ENCODE peak calls at places on chromosomes 2 and 18, in six cellular contexts. V is stimulated activated naive CD4-positive, alpha-beta T cell treated with Interleukin-2 at 50 U/mL for 16 hours; S is GM03348; U is NCI-H774; I is renal cortical epithelial cell; Q is stimulated activated CD4-positive, alpha-beta T cell treated with anti-CD3 and anti-CD28 coated beads, Interleukin-12 subunit alpha, Interleukin-12 subunit beta, amount 100 ng/mL, for 4 hours. R is an unnamed sample.

GRCh38 chr2:113672297-113672696 is 45.2 kb downstream of the RABL2A start:
- DNase-seq in V (no peak), U (no peak), I (no peak), Q (no peak), S (no peak), R (no peak)

GRCh38 chr2:148586528-148587128 is 57.9 kb upstream of the EPC2 start:
- DNase-seq in S (no peak), U (no peak), I (peak), Q (no peak), V (no peak), R (no peak)

GRCh38 chr2:78992807-78993517 is 32.5 kb upstream of the REG3G start:
- DNase-seq in S (no peak), V (no peak), Q (no peak), I (no peak), U (no peak), R (no peak)

GRCh38 chr18:58671941-58672565 is 788 bp downstream of the MALT1 start:
- DNase-seq in S (peak), I (peak), V (no peak), U (no peak), Q (no peak), R (no peak)

GRCh38 chr2:60796573-60797509 is 40.8 kb downstream of the PAPOLG start:
- DNase-seq in U (no peak), S (no peak), I (no peak), V (no peak), Q (no peak), R (no peak)

GRCh38 chr18:79496237-79496977 is 100.7 kb downstream of the NFATC1 start:
- DNase-seq in Q (no peak), U (no peak), V (no peak), S (no peak), I (no peak), R (peak)

GRCh38 chr2:65017335-65017734 is 28.1 kb downstream of the SLC1A4 start:
- DNase-seq in U (no peak), I (no peak), V (no peak), Q (no peak), S (no peak), R (no peak)

GRCh38 chr18:11962586-11962985 is 18.7 kb upstream of the IMPA2 start:
- DNase-seq in I (no peak), S (no peak), U (no peak), V (no peak), Q (no peak), R (no peak)

GRCh38 chr2:28408764-28409599 is 16.3 kb downstream of the FOSL2 start:
- DNase-seq in I (peak), Q (peak), V (peak), U (no peak), S (no peak), R (peak)

GRCh38 chr2:121736140-121736461 is 574 bp downstream of the NIFK start:
- DNase-seq in Q (no peak), V (no peak), U (no peak), S (no peak), I (no peak), R (no peak)

GRCh38 chr2:117068371-117068770 is 746.1 kb upstream of the DDX18 start:
- DNase-seq in Q (no peak), V (no peak), U (no peak), I (no peak), S (no peak), R (no peak)

GRCh38 chr2:190815223-190815622 is 65.4 kb upstream of the GLS start:
- DNase-seq in S (no peak), I (peak), Q (no peak), V (no peak), U (no peak), R (no peak)

GRCh38 chr2:45008296-45009129 is 739 bp downstream of the SIX2 start:
- DNase-seq in Q (no peak), U (no peak), V (no peak), S (no peak), I (no peak), R (peak)

GRCh38 chr2:26861610-26862224 is 13.8 kb downstream of the DPYSL5 start:
- DNase-seq in S (no peak), Q (no peak), U (no peak), V (no peak), I (no peak), R (no peak)

GRCh38 chr18:49788327-49788908 is 24.9 kb downstream of the ACAA2 start:
- DNase-seq in Q (no peak), S (no peak), U (no peak), V (no peak), I (peak), R (no peak)

GRCh38 chr18:58305792-58306191 is 261.8 kb downstream of the NEDD4L start:
- DNase-seq in V (no peak), S (no peak), I (no peak), U (no peak), Q (no peak), R (no peak)

GRCh38 chr2:205543262-205543843 is 138.9 kb upstream of the NRP2 start:
- DNase-seq in Q (no peak), U (no peak), S (no peak), I (no peak), V (no peak), R (no peak)

GRCh38 chr2:128722469-128722868 is 403.8 kb upstream of the HS6ST1 start:
- DNase-seq in I (no peak), V (no peak), S (no peak), U (no peak), Q (no peak), R (no peak)

GRCh38 chr2:67400560-67401464 is 3.7 kb downstream of the ETAA1 start:
- DNase-seq in S (no peak), I (peak), Q (no peak), V (no peak), U (no peak), R (no peak)

GRCh38 chr18:57856707-57857280 is 53.7 kb upstream of the ATP8B1 start:
- DNase-seq in S (no peak), U (no peak), I (no peak), V (no peak), Q (no peak), R (no peak)

GRCh38 chr2:55018619-55019018 is 31.6 kb downstream of the RTN4 start:
- DNase-seq in V (no peak), I (no peak), Q (no peak), S (no peak), U (no peak), R (no peak)

GRCh38 chr2:19020144-19021099 is 338.0 kb downstream of the OSR1 start:
- DNase-seq in U (no peak), Q (no peak), I (no peak), V (no peak), S (no peak), R (no peak)

GRCh38 chr2:45583989-45584388 is 27.1 kb downstream of the SRBD1 start:
- DNase-seq in I (no peak), S (no peak), V (no peak), Q (no peak), U (no peak), R (no peak)

GRCh38 chr2:130316596-130316995 is 26.1 kb upstream of the IMP4 start:
- DNase-seq in I (no peak), Q (no peak), V (no peak), S (no peak), U (no peak), R (no peak)

GRCh38 chr2:101418704-101419663 is 31.7 kb upstream of the CREG2 start:
- DNase-seq in I (peak), S (peak), V (peak), Q (peak), U (no peak), R (peak)

GRCh38 chr2:46489430-46489829 is 10.1 kb downstream of the TMEM247 start:
- DNase-seq in U (no peak), S (no peak), I (peak), Q (no peak), V (no peak), R (no peak)

GRCh38 chr2:189899101-189899500 is 114.9 kb downstream of the PMS1 start:
- DNase-seq in V (no peak), S (no peak), I (peak), U (no peak), Q (no peak), R (no peak)

GRCh38 chr2:46335966-46336436 is 38.8 kb downstream of the EPAS1 start:
- DNase-seq in Q (no peak), U (no peak), V (no peak), I (peak), S (peak), R (no peak)

R was measured in activated CD4-positive, alpha-beta T cell treated with anti-CD3 and anti-CD28 coated beads for 36 hours.